ENCODE peak calls at places on chromosomes 2 and 18, in seven cellular contexts. K is mucosa of gallbladder; W is NCI-H1436; I is cardiac muscle cell; E is iris pigment epithelial cell; R is foreskin keratinocyte; P is stimulated activated naive CD8-positive, alpha-beta T cell treated with anti-CD3 and anti-CD28 coated beads, Interleukin-15, amount 100 ng/mL, for 72 hours. U is an unnamed sample.

GRCh38 chr2:26559556-26559955 is 81.6 kb downstream of the CIB4 start:
- DNase-seq in K (no peak), E (no peak), W (no peak), P (no peak), I (no peak), R (no peak), U (no peak)

GRCh38 chr2:86621290-86621943 is 2.2 kb downstream of the RNF103 start:
- DNase-seq in E (peak), K (no peak), P (no peak), W (no peak), I (peak), R (peak), U (no peak)

GRCh38 chr2:41966431-41966893 is 81.4 kb upstream of the PKDCC start:
- DNase-seq in P (no peak), W (no peak), I (peak), E (peak), K (peak), R (peak), U (peak)

GRCh38 chr2:5521462-5521861 is 170.7 kb upstream of the SOX11 start:
- DNase-seq in K (no peak), P (no peak), W (no peak), R (no peak), E (no peak), I (no peak), U (no peak)

GRCh38 chr2:140274891-140275290 is 1494.7 kb upstream of the NXPH2 start:
- DNase-seq in K (no peak), E (no peak), R (peak), P (no peak), W (no peak), I (no peak), U (no peak)

GRCh38 chr2:71454221-71455010 is 1.1 kb downstream of the DYSF start:
- DNase-seq in E (no peak), W (no peak), P (no peak), R (no peak), K (no peak), I (no peak), U (peak)

GRCh38 chr18:47594063-47594462 is 336.4 kb downstream of the SMAD2 start:
- DNase-seq in E (no peak), W (no peak), K (no peak), P (no peak), I (no peak), R (no peak), U (no peak)

GRCh38 chr2:8599421-8600242 is 82.2 kb upstream of the ID2 start:
- DNase-seq in P (no peak), I (no peak), K (no peak), E (no peak), W (no peak), R (no peak), U (no peak)

GRCh38 chr2:102449370-102449974 is 23.6 kb upstream of the SLC9A4 start:
- DNase-seq in I (peak), K (peak), E (peak), R (peak), W (no peak), P (peak), U (peak)

GRCh38 chr2:98457045-98457696 is 12.5 kb downstream of the INPP4A start:
- DNase-seq in R (peak), E (peak), P (no peak), K (no peak), I (peak), W (no peak), U (no peak)

GRCh38 chr18:9478545-9478944 is 3.2 kb downstream of the RALBP1 start:
- DNase-seq in K (no peak), E (no peak), I (no peak), P (no peak), R (no peak), W (no peak), U (no peak)

GRCh38 chr18:46715062-46715461 is 41.8 kb downstream of the ST8SIA5 start:
- DNase-seq in I (no peak), R (no peak), W (no peak), K (no peak), E (no peak), P (no peak), U (no peak)

GRCh38 chr2:207683879-207684627 is 27.4 kb upstream of the CCNYL1 start:
- DNase-seq in K (no peak), R (peak), W (no peak), I (peak), P (no peak), E (peak), U (no peak)

GRCh38 chr2:164896634-164897033 is 55.0 kb upstream of the COBLL1 start:
- DNase-seq in R (peak), K (peak), P (no peak), W (no peak), E (peak), I (peak), U (no peak)

GRCh38 chr2:54757496-54757895 is 34.0 kb downstream of the EML6 start:
- DNase-seq in R (no peak), E (no peak), P (no peak), K (no peak), I (peak), W (no peak), U (no peak)

GRCh38 chr2:204535764-204536163 is 9.5 kb upstream of the PARD3B start:
- DNase-seq in R (no peak), W (no peak), P (no peak), I (no peak), E (no peak), K (no peak), U (no peak)

GRCh38 chr2:50746526-50746925 is 285.4 kb downstream of the NRXN1 start:
- DNase-seq in R (peak), E (peak), K (no peak), I (peak), P (no peak), W (peak), U (no peak)

GRCh38 chr2:49241506-49241905 is 87.2 kb upstream of the FSHR start:
- DNase-seq in I (peak), R (no peak), W (no peak), E (no peak), P (no peak), K (no peak), U (no peak)

GRCh38 chr2:158667969-158668368 is 127.1 kb upstream of the DAPL1 start:
- DNase-seq in I (peak), R (no peak), E (no peak), K (no peak), W (no peak), P (no peak), U (no peak)

GRCh38 chr2:214695789-214696188 is 113.7 kb downstream of the BARD1 start:
- DNase-seq in I (no peak), W (no peak), R (peak), E (peak), K (no peak), P (no peak), U (no peak)

GRCh38 chr2:171081649-171082111 is 79.0 kb downstream of the TLK1 start:
- DNase-seq in W (no peak), P (no peak), I (no peak), R (no peak), K (no peak), E (no peak), U (no peak)

GRCh38 chr2:134919360-134920210 is 963 bp downstream of the CCNT2 start:
- DNase-seq in E (peak), P (peak), K (peak), W (peak), R (peak), I (peak), U (peak)

GRCh38 chr2:72883356-72883962 is 3.7 kb upstream of the SPR start:
- DNase-seq in P (no peak), E (peak), I (peak), R (peak), W (no peak), K (peak), U (no peak)

GRCh38 chr2:8539743-8540551 is 141.9 kb upstream of the ID2 start:
- DNase-seq in E (no peak), R (no peak), P (no peak), I (no peak), K (peak), W (no peak), U (no peak)

GRCh38 chr2:54208364-54209240 is 47.4 kb downstream of the TSPYL6 start:
- DNase-seq in E (peak), P (no peak), W (no peak), R (no peak), K (no peak), I (peak), U (no peak)

GRCh38 chr18:42310956-42311355 is 355.9 kb downstream of the PIK3C3 start:
- DNase-seq in K (no peak), R (peak), E (peak), W (no peak), I (peak), P (no peak), U (no peak)

GRCh38 chr2:5474716-5475115 is 217.5 kb upstream of the SOX11 start:
- DNase-seq in W (no peak), E (no peak), R (no peak), I (no peak), K (no peak), P (no peak), U (peak)

GRCh38 chr2:197113221-197113831 is 186.8 kb upstream of the PGAP1 start:
- DNase-seq in I (peak), E (peak), P (no peak), R (no peak), W (peak), K (no peak), U (no peak)

GRCh38 chr2:190121971-190122370 is 59.4 kb upstream of the MSTN start:
- DNase-seq in W (no peak), I (peak), P (no peak), K (no peak), R (no peak), E (peak), U (no peak)

GRCh38 chr2:178401994-178402437 is 49.0 kb downstream of the PRKRA start:
- DNase-seq in E (no peak), I (no peak), W (no peak), K (no peak), P (no peak), R (no peak), U (no peak)

GRCh38 chr2:178824181-178824580 is 17.0 kb upstream of the TTN start:
- DNase-seq in E (no peak), P (no peak), K (no peak), I (no peak), R (no peak), W (no peak), U (no peak)

GRCh38 chr18:12307251-12307736 is 747 bp upstream of the TUBB6 start:
- DNase-seq in W (no peak), R (peak), I (peak), E (peak), P (peak), K (peak), U (no peak)

GRCh38 chr2:27353762-27354596 is 2.6 kb downstream of the GTF3C2 start:
- DNase-seq in K (no peak), I (peak), E (peak), W (no peak), P (no peak), R (no peak), U (no peak)

U was measured in lung.